ENCODE peak calls at places on chromosomes 13 and 19, in four cellular contexts. W is cardiac muscle cell; J is NCI-H2081; G is stimulated activated CD8-positive, alpha-beta memory T cell treated with anti-CD3 and anti-CD28 coated beads, Interleukin-7, amount 100 ng/mL, for 1 hour. E is an unnamed sample.

GRCh38 chr19:29499921-29500590 is 25.7 kb upstream of the VSTM2B start:
- DNase-seq in W (no peak), J (no peak), G (no peak), E (no peak)

GRCh38 chr13:20190481-20191310 is 2.0 kb downstream of the GJB2 start:
- DNase-seq in W (peak; percentile 75), J (no peak), G (no peak), E (no peak)

GRCh38 chr19:28998974-28999373 is 214.0 kb downstream of the UQCRFS1 start:
- DNase-seq in W (no peak), J (no peak), G (no peak), E (no peak)

GRCh38 chr19:50906217-50906616 is 5.0 kb downstream of the KLK4 start:
- DNase-seq in W (peak; percentile 40), J (peak; percentile 14), G (no peak), E (no peak)

GRCh38 chr13:67283602-67284001 is 53.5 kb upstream of the PCDH9 start:
- DNase-seq in W (peak; percentile 10), J (no peak), G (no peak), E (no peak)

GRCh38 chr13:65892859-65893258 is 1337.3 kb downstream of the PCDH9 start:
- DNase-seq in W (peak; percentile 5), J (no peak), G (no peak), E (no peak)

GRCh38 chr13:104106705-104107393 is 1040.6 kb upstream of the SLC10A2 start:
- DNase-seq in W (peak; percentile 77), J (peak; percentile 7), G (no peak), E (no peak)

GRCh38 chr13:20580257-20580656 is 13.3 kb downstream of the IFT88 start:
- DNase-seq in W (peak; percentile 9), J (no peak), G (no peak), E (no peak)

GRCh38 chr19:45717131-45717982 is 13.3 kb downstream of the FBXO46 start:
- DNase-seq in W (peak; percentile 100), J (peak; percentile 99), G (peak; percentile 95), E (peak; percentile 96)

GRCh38 chr19:39506944-39507714 is 7.8 kb upstream of the SELENOV start:
- DNase-seq in W (peak; percentile 79), J (peak; percentile 81), G (no peak), E (no peak)

GRCh38 chr19:47241919-47242644 is 11.1 kb upstream of the BBC3 start:
- DNase-seq in W (no peak), J (no peak), G (no peak), E (no peak)

GRCh38 chr19:18193388-18194207 is 580 bp downstream of the MPV17L2 start:
- DNase-seq in W (no peak), J (no peak), G (no peak), E (no peak)

GRCh38 chr13:21031594-21031993 is 29.8 kb downstream of the LATS2 start:
- DNase-seq in W (no peak), J (no peak), G (no peak), E (no peak)

GRCh38 chr13:105518086-105518485 is 1017.4 kb downstream of the EFNB2 start:
- DNase-seq in W (no peak), J (no peak), G (no peak), E (no peak)

GRCh38 chr19:55210120-55210493 is 806 bp upstream of the PTPRH start:
- DNase-seq in W (peak; percentile 82), J (peak; percentile 64), G (no peak), E (no peak)

E was measured in activated T-helper 1 cell treated with anti-CD3 and anti-CD28 coated beads, Interleukin-2, amount 50 U/mL, for 16 hours.